ENCODE peak calls at places on chromosomes 6 and 20, in nine cellular contexts. S is IMR-90, I is fibroblast of lung, W is cardiac fibroblast, B is ascending aorta, F is BE2C, J is HepG2, K is tibial artery, R is endothelial cell. Q is an unnamed sample.

GRCh38 chr6:47116616-47117015 is 74.5 kb upstream of the ADGRF1 start:
- DNase-seq in S (no peak), I (no peak), W (no peak), B (no peak), F (no peak), J (no peak), K (no peak), R (no peak), Q (no peak)

GRCh38 chr6:167566711-167567141 is 241.8 kb downstream of the TTLL2 start:
- DNase-seq in S (no peak), I (no peak), W (no peak), B (no peak), F (no peak), J (no peak), K (no peak), R (no peak), Q (no peak)

GRCh38 chr6:26249959-26250805 is 114.8 kb upstream of the BTN3A2 start:
- DNase-seq in S (peak), I (peak), W (peak), B (peak), F (peak), J (peak), K (no peak), R (peak), Q (no peak)

GRCh38 chr6:164034602-164035140 is 620.2 kb downstream of the QKI start:
- DNase-seq in S (no peak), I (peak), W (no peak), B (no peak), F (no peak), J (no peak), K (no peak), R (no peak), Q (no peak)

GRCh38 chr6:111758608-111759293 is 114.5 kb downstream of the FYN start:
- DNase-seq in S (no peak), I (peak), W (no peak), B (no peak), F (no peak), J (no peak), K (no peak), R (no peak), Q (no peak)

GRCh38 chr6:28597217-28597835 is 71.6 kb downstream of the GPX5 start:
- DNase-seq in S (peak), I (peak), W (peak), B (no peak), F (peak), J (peak), K (no peak), R (peak), Q (peak)

GRCh38 chr20:1847780-1848179 is 47.4 kb upstream of the SIRPA start:
- DNase-seq in S (no peak), I (no peak), W (no peak), B (no peak), F (no peak), J (no peak), K (no peak), R (no peak), Q (no peak)

GRCh38 chr6:31096656-31097055 is 15.7 kb downstream of the C6orf15 start:
- DNase-seq in S (no peak), I (no peak), W (no peak), B (no peak), F (no peak), J (no peak), K (no peak), R (no peak), Q (no peak)

GRCh38 chr20:18695175-18695574 is 107.3 kb downstream of the DTD1 start:
- DNase-seq in S (no peak), I (no peak), W (no peak), B (no peak), F (no peak), J (no peak), K (no peak), R (no peak), Q (no peak)

DNA sequence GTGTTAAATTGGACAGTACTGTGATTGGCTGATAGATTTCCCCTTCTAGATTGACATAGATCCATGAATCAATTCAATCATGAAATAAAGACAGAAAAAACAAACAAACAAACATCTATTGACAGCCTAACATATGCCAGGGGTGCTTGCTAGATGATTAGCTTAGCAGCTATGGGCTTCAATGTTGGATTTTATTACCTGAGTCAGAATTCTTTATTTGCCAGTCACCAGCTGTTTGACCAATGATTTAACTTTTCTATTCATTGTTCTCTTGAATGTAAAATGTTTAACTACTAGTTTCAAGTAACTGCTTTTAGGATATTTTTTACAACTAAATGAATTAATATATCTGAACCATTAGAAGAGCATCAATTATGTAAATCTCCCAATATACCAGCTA is 901.3 kb upstream of the CITED2 start:
- DNase-seq in S (no peak), I (no peak), W (no peak), B (no peak), F (no peak), J (no peak), K (no peak), R (no peak), Q (no peak)
- TF ChIP-seq CTCF in S (no peak), I (no peak), W (no peak), B (no peak), F (no peak), J (no peak), K (no peak), R (no peak), Q (no peak)

DNA sequence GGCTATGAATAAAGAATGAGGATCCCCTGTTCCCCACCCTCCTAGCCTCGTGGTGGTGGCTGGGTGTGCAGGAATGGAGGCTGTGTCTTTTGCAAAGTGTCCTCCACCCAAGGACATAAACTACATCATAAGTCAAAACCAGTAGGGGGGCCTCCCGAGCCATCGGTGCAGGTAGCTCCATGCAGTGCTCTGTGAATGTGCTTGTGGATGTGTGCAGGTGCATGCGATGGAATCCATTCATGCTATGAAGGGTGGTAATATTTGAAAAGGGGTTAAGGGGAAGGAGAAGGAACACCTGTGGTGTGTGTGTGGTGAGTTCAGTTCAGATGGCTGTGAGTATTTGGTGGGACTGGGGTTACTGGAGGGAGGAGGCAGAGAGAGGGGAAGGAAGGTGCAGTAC is 197.3 kb downstream of the NRN1 start:
- DNase-seq in S (no peak), I (no peak), W (no peak), B (no peak), F (no peak), J (no peak), K (no peak), R (no peak), Q (no peak)
- TF ChIP-seq CTCF in S (no peak), I (no peak), W (no peak), B (no peak), F (no peak), J (no peak), K (no peak), R (no peak), Q (no peak)

GRCh38 chr6:166437661-166438060 is 54.9 kb upstream of the MPC1 start:
- DNase-seq in S (no peak), I (no peak), W (no peak), B (no peak), F (no peak), J (no peak), K (no peak), R (no peak), Q (no peak)

GRCh38 chr6:166433096-166433495 is 50.4 kb upstream of the MPC1 start:
- DNase-seq in S (no peak), I (no peak), W (no peak), B (no peak), F (no peak), J (no peak), K (no peak), R (no peak), Q (no peak)

GRCh38 chr6:166434336-166434735 is 51.6 kb upstream of the MPC1 start:
- DNase-seq in S (no peak), I (no peak), W (no peak), B (no peak), F (no peak), J (no peak), K (no peak), R (no peak), Q (no peak)

GRCh38 chr6:166436195-166437139 is 53.7 kb upstream of the MPC1 start:
- DNase-seq in S (no peak), I (no peak), W (no peak), B (no peak), F (no peak), J (no peak), K (no peak), R (no peak), Q (no peak)

GRCh38 chr6:166435574-166435973 is 52.8 kb upstream of the MPC1 start:
- DNase-seq in S (no peak), I (no peak), W (no peak), B (no peak), F (peak), J (no peak), K (peak), R (no peak), Q (no peak)
- TF ChIP-seq CTCF in S (no peak), I (no peak), W (no peak), B (no peak), F (peak), J (no peak), K (no peak), R (no peak), Q (no peak)

GRCh38 chr6:52284131-52284459 is 447 bp downstream of the MCM3 start:
- DNase-seq in S (peak), I (peak), W (peak), B (peak), F (peak), J (peak), K (peak), R (peak), Q (peak)

GRCh38 chr6:52284460-52285173 is at the start of gene MCM3:
- DNase-seq in S (peak), I (peak), W (peak), B (peak), F (peak), J (peak), K (peak), R (peak), Q (peak)

GRCh38 chr6:52286798-52287432 is 2.4 kb upstream of the MCM3 start:
- DNase-seq in S (peak), I (peak), W (peak), B (peak), F (peak), J (peak), K (peak), R (peak), Q (peak)

GRCh38 chr6:52283111-52283510 is 1.4 kb downstream of the MCM3 start:
- DNase-seq in S (no peak), I (no peak), W (no peak), B (no peak), F (no peak), J (no peak), K (no peak), R (no peak), Q (no peak)

GRCh38 chr6:52285174-52286068 is 879 bp upstream of the MCM3 start:
- DNase-seq in S (peak), I (no peak), W (peak), B (no peak), F (no peak), J (peak), K (no peak), R (no peak), Q (peak)
- TF ChIP-seq CTCF in S (peak), I (peak), W (no peak), B (no peak), F (peak), J (no peak), K (no peak), R (no peak), Q (peak)

GRCh38 chr6:119952696-119953095 is 603.1 kb upstream of the MAN1A1 start:
- DNase-seq in S (no peak), I (no peak), W (no peak), B (no peak), F (no peak), J (no peak), K (no peak), R (no peak), Q (no peak)

DNA sequence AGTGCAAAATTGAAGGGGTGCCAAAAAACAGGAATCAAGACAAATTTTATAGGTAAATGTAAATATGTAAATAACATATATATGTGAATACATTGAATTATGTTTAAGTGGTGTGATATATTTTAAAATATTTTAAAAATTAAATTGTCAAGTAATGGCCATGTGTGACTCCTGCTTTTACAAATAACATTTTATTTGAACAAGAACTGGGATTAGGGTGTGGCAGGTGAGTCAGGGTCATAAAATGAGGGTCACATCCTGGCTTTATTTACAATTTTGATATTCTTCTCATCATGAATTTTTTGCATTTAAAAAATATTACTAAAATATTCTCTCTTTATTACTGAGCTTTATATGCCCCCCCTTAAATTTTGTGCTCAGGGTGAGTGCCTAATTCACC is 601.1 kb upstream of the MAN1A1 start:
- DNase-seq in S (no peak), I (no peak), W (no peak), B (no peak), F (no peak), J (no peak), K (no peak), R (no peak), Q (no peak)
- TF ChIP-seq CTCF in S (no peak), I (no peak), W (no peak), B (no peak), F (no peak), J (no peak), K (no peak), R (no peak), Q (no peak)

GRCh38 chr6:158654960-158655485 is 5.2 kb downstream of the SYTL3 start:
- DNase-seq in S (peak), I (peak), W (peak), B (peak), F (no peak), J (no peak), K (no peak), R (no peak), Q (peak)
- TF ChIP-seq CTCF in S (no peak), I (no peak), W (no peak), B (no peak), F (no peak), J (no peak), K (no peak), R (no peak), Q (no peak)

DNA sequence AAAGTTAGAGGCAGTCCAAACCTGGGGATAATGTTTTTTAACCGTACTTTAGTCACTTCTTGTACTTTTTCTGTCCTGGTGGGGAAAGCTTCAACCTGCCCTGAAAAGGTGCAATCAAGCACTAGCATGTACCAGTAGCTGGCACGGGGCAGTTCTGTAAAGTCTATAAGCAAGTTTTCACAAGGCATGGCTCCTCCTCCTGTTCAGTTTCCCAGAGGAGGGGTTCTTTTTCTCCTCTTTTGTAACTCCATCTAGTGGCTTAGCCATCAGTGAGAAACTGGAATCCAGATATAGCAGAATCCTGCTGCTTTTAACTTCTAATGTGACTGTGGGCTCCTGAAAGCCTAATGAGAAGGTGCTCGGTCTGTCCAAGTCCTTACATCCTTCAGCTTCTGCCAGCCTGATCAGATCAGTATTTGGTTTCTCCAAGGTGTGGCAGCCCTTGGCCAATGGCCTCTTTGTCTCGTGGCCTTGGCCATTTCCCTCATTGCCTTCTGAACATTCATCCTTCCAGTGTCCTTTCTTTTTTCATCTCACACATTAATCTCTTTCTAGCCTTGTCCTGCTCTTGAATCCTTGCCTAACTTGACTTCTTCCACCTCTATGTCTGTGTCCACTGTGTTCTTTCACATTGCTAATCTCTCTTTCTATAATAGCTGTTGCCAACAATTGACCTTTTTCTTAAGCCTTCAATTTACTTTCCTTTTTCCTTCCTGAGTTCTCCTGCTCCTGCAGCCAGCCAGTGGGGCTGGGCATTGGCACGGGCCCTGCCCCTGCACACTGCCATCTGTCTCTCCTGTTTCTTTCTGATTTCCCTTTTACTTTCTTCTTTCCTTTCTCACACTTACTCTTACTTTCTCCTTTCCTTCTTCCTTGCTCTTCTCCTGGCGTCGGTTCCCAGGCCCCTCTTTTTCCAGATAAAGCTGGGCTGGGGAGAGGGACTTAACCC is 222.0 kb upstream of the SYNCRIP start:
- DNase-seq in S (peak), I (peak), W (peak), B (no peak), F (no peak), J (peak), K (no peak), R (no peak), Q (peak)
- TF ChIP-seq CTCF in S (peak), I (peak), W (peak), B (no peak), F (peak), J (no peak), K (peak), R (no peak), Q (peak)

GRCh38 chr6:131910219-131910589 is 41.0 kb downstream of the CCN2 start:
- DNase-seq in S (no peak), I (no peak), W (no peak), B (no peak), F (no peak), J (no peak), K (no peak), R (no peak), Q (no peak)
- TF ChIP-seq CTCF in S (no peak), I (no peak), W (no peak), B (no peak), F (no peak), J (no peak), K (no peak), R (peak), Q (no peak)